ENCODE peak calls at places on chromosome X, in six cellular contexts. O is NCI-H1436 treated with DMSO at 0.1 percent for 48 hours; H is CD4-positive, alpha-beta memory T cell; T is C1 segment of cervical spinal cord; W is hepatocyte; R is IMR-90. V is an unnamed sample.

GRCh38 chrX:119374736-119375135 is 24.4 kb upstream of the SLC25A43 start:
- DNase-seq in O (no peak), H (no peak), T (no peak), W (no peak), R (peak; percentile 40), V (peak; percentile 64)

GRCh38 chrX:53683556-53684414 is 2.7 kb downstream of the HUWE1 start:
- DNase-seq in O (peak; percentile 98), H (peak; percentile 88), T (peak; percentile 81), W (peak; percentile 97), R (peak; percentile 98), V (peak; percentile 97)

GRCh38 chrX:152072236-152072635 is 66.1 kb downstream of the MAGEA10 start:
- DNase-seq in O (no peak), H (no peak), T (no peak), W (no peak), R (peak; percentile 0), V (peak; percentile 57)

GRCh38 chrX:68196939-68197791 is 236.1 kb downstream of the OPHN1 start:
- DNase-seq in O (no peak), H (peak; percentile 32), T (peak; percentile 35), W (peak; percentile 79), R (peak; percentile 57), V (peak; percentile 58)

GRCh38 chrX:40062525-40063193 is 35.1 kb downstream of the BCOR start:
- DNase-seq in O (no peak), H (no peak), T (no peak), W (peak; percentile 67), R (no peak), V (no peak)

GRCh38 chrX:50799531-50799961 is 14.4 kb downstream of the SHROOM4 start:
- DNase-seq in O (no peak), H (no peak), T (no peak), W (peak; percentile 33), R (peak; percentile 56), V (no peak)

GRCh38 chrX:43655151-43655676 is 885 bp upstream of the MAOA start:
- DNase-seq in O (no peak), H (peak; percentile 13), T (no peak), W (peak; percentile 57), R (peak; percentile 3), V (peak; percentile 75)

GRCh38 chrX:109840585-109840984 is 107.5 kb upstream of the ACSL4 start:
- DNase-seq in O (no peak), H (no peak), T (no peak), W (peak; percentile 50), R (peak; percentile 95), V (peak; percentile 89)

GRCh38 chrX:46710927-46711623 is 47.8 kb downstream of the SLC9A7 start:
- DNase-seq in O (no peak), H (no peak), T (no peak), W (no peak), R (no peak), V (peak; percentile 52)

GRCh38 chrX:104913348-104913747 is 307.1 kb downstream of the TEX13A start:
- DNase-seq in O (no peak), H (no peak), T (no peak), W (peak; percentile 26), R (no peak), V (peak; percentile 44)

GRCh38 chrX:111181883-111182400 is 86.0 kb downstream of the PAK3 start:
- DNase-seq in O (peak; percentile 47), H (no peak), T (no peak), W (no peak), R (no peak), V (no peak)

GRCh38 chrX:43592597-43592996 is 63.5 kb upstream of the MAOA start:
- DNase-seq in O (no peak), H (no peak), T (no peak), W (no peak), R (no peak), V (no peak)

GRCh38 chrX:97563531-97564133 is 679.9 kb downstream of the RPA4 start:
- DNase-seq in O (peak; percentile 14), H (peak; percentile 58), T (peak; percentile 1), W (peak; percentile 55), R (peak; percentile 71), V (no peak)

GRCh38 chrX:40012800-40013682 is 84.7 kb downstream of the BCOR start:
- DNase-seq in O (no peak), H (peak; percentile 31), T (no peak), W (peak; percentile 91), R (peak; percentile 35), V (peak; percentile 90)

GRCh38 chrX:108397627-108398392 is 40.4 kb downstream of the COL4A6 start:
- DNase-seq in O (no peak), H (no peak), T (no peak), W (no peak), R (peak; percentile 4), V (no peak)

GRCh38 chrX:150805736-150806135 is 92.7 kb downstream of the CD99L2 start:
- DNase-seq in O (no peak), H (no peak), T (no peak), W (no peak), R (peak; percentile 1), V (no peak)

GRCh38 chrX:55163171-55163570 is 57.0 kb upstream of the PAGE5 start:
- DNase-seq in O (no peak), H (no peak), T (no peak), W (no peak), R (no peak), V (no peak)

GRCh38 chrX:133776072-133776471 is 209.3 kb downstream of the GPC3 start:
- DNase-seq in O (no peak), H (peak; percentile 24), T (no peak), W (no peak), R (no peak), V (no peak)

GRCh38 chrX:37754518-37754917 is 25.3 kb upstream of the CYBB start:
- DNase-seq in O (no peak), H (no peak), T (no peak), W (no peak), R (no peak), V (no peak)

GRCh38 chrX:82127228-82128123 is 925.6 kb downstream of the SH3BGRL start:
- DNase-seq in O (no peak), H (peak; percentile 11), T (no peak), W (no peak), R (no peak), V (no peak)

V was measured in islet precursor cell.